ENCODE peak calls at places on chromosomes 5 and 9, in six cellular contexts. One of them, this sample, is unnamed.

GRCh38 chr9:100160021-100160420 is 61.0 kb downstream of the INVS start:
- DNase-seq in tibial nerve: no peak
- DNase-seq in H1: no peak
- DNase-seq in A549: no peak
- DNase-seq in transverse colon: no peak
- DNase-seq in sigmoid colon: no peak
- DNase-seq in this sample: no peak

GRCh38 chr5:173880306-173880985 is 7.7 kb upstream of the CPEB4 start:
- DNase-seq in A549: no peak
- DNase-seq in transverse colon: no peak
- DNase-seq in H1: no peak
- DNase-seq in tibial nerve: no peak
- DNase-seq in sigmoid colon: no peak
- DNase-seq in this sample: no peak

GRCh38 chr5:167378894-167379723 is 912.3 kb upstream of the WWC1 start:
- DNase-seq in tibial nerve: no peak
- DNase-seq in sigmoid colon: no peak
- DNase-seq in H1: no peak
- DNase-seq in transverse colon: peak
- DNase-seq in A549: no peak
- DNase-seq in this sample: no peak

GRCh38 chr9:120985759-120986353 is 59.3 kb upstream of the TRAF1 start:
- DNase-seq in sigmoid colon: no peak
- DNase-seq in transverse colon: no peak
- DNase-seq in H1: no peak
- DNase-seq in A549: peak
- DNase-seq in tibial nerve: no peak
- DNase-seq in this sample: no peak

GRCh38 chr5:179257190-179257741 is 88.0 kb downstream of the ADAMTS2 start:
- DNase-seq in sigmoid colon: peak
- DNase-seq in transverse colon: peak
- DNase-seq in A549: no peak
- DNase-seq in H1: no peak
- DNase-seq in tibial nerve: no peak
- DNase-seq in this sample: peak

GRCh38 chr9:131258186-131258585 is 18.1 kb downstream of the FAM78A start:
- DNase-seq in sigmoid colon: no peak
- DNase-seq in tibial nerve: no peak
- DNase-seq in transverse colon: no peak
- DNase-seq in A549: no peak
- DNase-seq in H1: no peak
- DNase-seq in this sample: no peak

GRCh38 chr9:96612105-96612965 is 7.3 kb downstream of the CDC14B start:
- DNase-seq in A549: peak
- DNase-seq in tibial nerve: no peak
- DNase-seq in transverse colon: peak
- DNase-seq in sigmoid colon: peak
- DNase-seq in H1: no peak
- DNase-seq in this sample: no peak

GRCh38 chr9:131997076-131997475 is 82.6 kb downstream of the MED27 start:
- DNase-seq in tibial nerve: no peak
- DNase-seq in sigmoid colon: no peak
- DNase-seq in transverse colon: no peak
- DNase-seq in H1: no peak
- DNase-seq in A549: no peak
- DNase-seq in this sample: no peak

GRCh38 chr9:93829271-93830223 is 125.6 kb downstream of the BARX1 start:
- DNase-seq in H1: no peak
- DNase-seq in sigmoid colon: no peak
- DNase-seq in tibial nerve: no peak
- DNase-seq in A549: no peak
- DNase-seq in transverse colon: no peak
- DNase-seq in this sample: no peak

GRCh38 chr9:133691659-133692363 is 46.3 kb downstream of the SARDH start:
- DNase-seq in sigmoid colon: no peak
- DNase-seq in A549: no peak
- DNase-seq in transverse colon: no peak
- DNase-seq in tibial nerve: no peak
- DNase-seq in H1: no peak
- DNase-seq in this sample: no peak

GRCh38 chr9:133477992-133478850 is 678 bp downstream of the SLC2A6 start:
- DNase-seq in H1: no peak
- DNase-seq in tibial nerve: no peak
- DNase-seq in transverse colon: no peak
- DNase-seq in A549: no peak
- DNase-seq in sigmoid colon: no peak
- DNase-seq in this sample: no peak

GRCh38 chr5:45847877-45848276 is 151.7 kb upstream of the HCN1 start:
- DNase-seq in tibial nerve: no peak
- DNase-seq in sigmoid colon: no peak
- DNase-seq in H1: peak
- DNase-seq in A549: no peak
- DNase-seq in transverse colon: no peak
- DNase-seq in this sample: no peak

GRCh38 chr5:43041131-43041668 is 1.1 kb upstream of the ANXA2R start:
- DNase-seq in transverse colon: peak
- DNase-seq in A549: no peak
- DNase-seq in sigmoid colon: no peak
- DNase-seq in tibial nerve: no peak
- DNase-seq in H1: no peak
- DNase-seq in this sample: peak

GRCh38 chr5:77725646-77726045 is 50.5 kb downstream of the TBCA start:
- DNase-seq in sigmoid colon: no peak
- DNase-seq in transverse colon: no peak
- DNase-seq in tibial nerve: no peak
- DNase-seq in H1: no peak
- DNase-seq in A549: no peak
- DNase-seq in this sample: no peak

GRCh38 chr9:101485873-101486692 is 47.6 kb upstream of the RNF20 start:
- DNase-seq in tibial nerve: no peak
- DNase-seq in sigmoid colon: no peak
- DNase-seq in H1: peak
- DNase-seq in transverse colon: peak
- DNase-seq in A549: peak
- DNase-seq in this sample: peak

GRCh38 chr5:58187473-58188286 is 272.2 kb downstream of the PLK2 start:
- DNase-seq in sigmoid colon: no peak
- DNase-seq in tibial nerve: no peak
- DNase-seq in transverse colon: no peak
- DNase-seq in H1: no peak
- DNase-seq in A549: no peak
- DNase-seq in this sample: no peak

DNA sequence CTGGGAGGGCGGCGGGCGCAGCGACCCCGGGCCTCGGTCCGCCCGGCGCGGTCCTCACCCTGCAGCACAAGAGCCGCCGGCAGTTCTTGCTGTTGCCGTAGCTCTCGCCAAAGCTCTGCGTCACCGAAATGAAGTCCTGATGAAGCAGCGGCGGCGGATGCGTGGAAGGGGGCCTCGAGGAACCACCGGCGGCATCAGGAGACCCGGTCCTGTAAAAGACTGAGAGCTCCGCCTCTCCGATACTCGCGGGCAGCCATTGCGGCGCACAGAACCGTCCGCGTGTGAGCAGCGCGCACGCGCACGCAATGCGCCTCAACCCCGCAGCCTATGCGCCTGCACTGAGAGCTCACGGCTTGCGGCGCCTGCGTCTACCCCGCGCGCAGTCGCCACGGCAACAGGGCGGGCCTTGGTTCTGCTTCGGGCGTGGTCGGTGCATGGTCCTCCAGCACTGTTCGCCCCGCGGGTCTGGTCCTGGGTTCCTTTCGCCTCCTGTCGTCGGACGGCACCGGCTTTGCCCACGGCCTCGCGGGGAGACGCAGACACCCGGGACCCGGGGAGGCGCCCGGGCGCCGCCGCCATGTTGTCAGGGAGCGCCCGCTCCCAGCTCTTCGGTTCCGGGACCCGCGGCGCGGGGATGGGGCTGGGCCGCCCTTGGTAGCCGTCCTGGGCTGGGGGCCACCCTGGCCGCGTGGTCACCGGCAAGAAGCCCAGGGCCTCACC is 9.3 kb upstream of the GRIN1 start:
- DNase-seq in tibial nerve: peak
- DNase-seq in sigmoid colon: peak
- DNase-seq in H1: peak
- DNase-seq in A549: peak
- DNase-seq in transverse colon: peak
- DNase-seq in this sample: peak
- TF ChIP-seq EP300 in tibial nerve: peak
- TF ChIP-seq EP300 in sigmoid colon: no peak
- TF ChIP-seq EP300 in H1: no peak
- TF ChIP-seq EP300 in A549: no peak
- TF ChIP-seq EP300 in transverse colon: no peak
- TF ChIP-seq EP300 in this sample: no peak

GRCh38 chr9:34651876-34652602 is at the start of gene IL11RA:
- DNase-seq in tibial nerve: peak
- DNase-seq in transverse colon: peak
- DNase-seq in H1: peak
- DNase-seq in A549: peak
- DNase-seq in sigmoid colon: peak
- DNase-seq in this sample: peak
- TF ChIP-seq POLR2A in tibial nerve: peak
- TF ChIP-seq POLR2A in transverse colon: peak
- TF ChIP-seq POLR2A in H1: no peak
- TF ChIP-seq POLR2A in A549: peak
- TF ChIP-seq POLR2A in sigmoid colon: no peak
- TF ChIP-seq POLR2A in this sample: peak

DNA sequence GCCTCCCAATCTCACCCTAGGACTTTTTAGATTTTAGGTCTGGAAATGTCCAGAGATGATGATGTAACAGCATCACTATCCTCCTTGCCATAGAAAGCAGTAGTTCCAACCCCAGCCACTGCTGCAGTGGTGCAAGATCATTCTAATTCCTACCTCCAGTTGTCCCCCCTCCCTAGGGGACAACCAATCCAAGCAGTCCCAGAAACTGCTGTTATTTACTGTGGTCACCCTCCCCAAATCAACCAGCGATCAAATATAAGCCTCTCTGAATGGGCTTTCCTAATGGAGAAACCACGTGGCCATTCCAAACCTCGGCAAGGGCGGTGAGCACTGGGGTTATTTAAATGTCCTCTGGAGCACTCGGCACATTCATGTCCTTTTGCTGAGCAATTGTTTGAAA is 159.8 kb downstream of the SLF1 start:
- DNase-seq in tibial nerve: no peak
- DNase-seq in A549: no peak
- DNase-seq in transverse colon: no peak
- DNase-seq in sigmoid colon: no peak
- DNase-seq in H1: no peak
- DNase-seq in this sample: no peak
- TF ChIP-seq EP300 in tibial nerve: no peak
- TF ChIP-seq EP300 in A549: no peak
- TF ChIP-seq EP300 in transverse colon: no peak
- TF ChIP-seq EP300 in sigmoid colon: no peak
- TF ChIP-seq EP300 in H1: peak
- TF ChIP-seq EP300 in this sample: no peak

GRCh38 chr5:149429839-149430721 is 51.0 kb upstream of the IL17B start:
- DNase-seq in sigmoid colon: peak
- DNase-seq in H1: peak
- DNase-seq in tibial nerve: no peak
- DNase-seq in transverse colon: no peak
- DNase-seq in A549: no peak
- DNase-seq in this sample: peak
- TF ChIP-seq POLR2A in sigmoid colon: no peak
- TF ChIP-seq POLR2A in H1: no peak
- TF ChIP-seq POLR2A in tibial nerve: no peak
- TF ChIP-seq POLR2A in transverse colon: no peak
- TF ChIP-seq POLR2A in A549: no peak
- TF ChIP-seq POLR2A in this sample: no peak

DNA sequence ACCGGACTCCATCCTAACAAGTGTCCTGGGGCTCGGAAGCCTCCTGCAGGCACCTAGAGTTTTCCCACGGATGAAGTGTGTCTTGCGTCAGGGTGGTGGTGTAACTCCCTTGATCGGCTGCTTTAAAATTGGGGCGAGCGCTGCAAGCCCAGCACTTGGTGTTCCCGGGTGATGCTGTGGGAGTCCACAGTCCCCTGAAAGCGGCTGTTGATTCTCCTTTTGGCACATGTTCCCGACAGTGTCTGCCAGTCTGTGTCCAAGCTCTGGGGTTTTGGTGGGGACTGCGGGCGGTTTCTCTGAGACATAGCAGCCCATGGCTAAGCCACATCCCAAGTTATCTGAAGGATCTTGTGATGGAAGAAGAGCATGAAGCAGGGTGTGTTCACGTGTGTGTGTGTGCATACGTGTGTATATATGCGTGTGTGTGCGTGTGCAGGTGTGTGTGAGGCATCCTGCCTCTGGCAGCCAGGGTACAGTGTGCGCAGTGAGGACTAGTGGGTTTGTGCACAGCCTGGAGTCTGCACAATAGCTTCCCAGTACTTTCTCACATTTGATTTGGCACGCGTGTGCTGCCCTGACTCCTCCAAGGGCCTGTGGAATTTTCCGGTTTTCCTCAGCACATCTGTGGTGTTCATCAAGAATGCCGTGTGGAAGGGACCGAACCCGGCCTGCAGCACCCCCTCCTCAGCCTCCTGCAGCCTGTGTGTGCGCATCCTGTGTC is 16.9 kb downstream of the SLC25A48 start:
- DNase-seq in transverse colon: no peak
- DNase-seq in tibial nerve: no peak
- DNase-seq in A549: no peak
- DNase-seq in sigmoid colon: no peak
- DNase-seq in H1: no peak
- DNase-seq in this sample: no peak
- TF ChIP-seq EP300 in transverse colon: no peak
- TF ChIP-seq EP300 in tibial nerve: no peak
- TF ChIP-seq EP300 in A549: no peak
- TF ChIP-seq EP300 in sigmoid colon: no peak
- TF ChIP-seq EP300 in H1: no peak
- TF ChIP-seq EP300 in this sample: no peak

DNA sequence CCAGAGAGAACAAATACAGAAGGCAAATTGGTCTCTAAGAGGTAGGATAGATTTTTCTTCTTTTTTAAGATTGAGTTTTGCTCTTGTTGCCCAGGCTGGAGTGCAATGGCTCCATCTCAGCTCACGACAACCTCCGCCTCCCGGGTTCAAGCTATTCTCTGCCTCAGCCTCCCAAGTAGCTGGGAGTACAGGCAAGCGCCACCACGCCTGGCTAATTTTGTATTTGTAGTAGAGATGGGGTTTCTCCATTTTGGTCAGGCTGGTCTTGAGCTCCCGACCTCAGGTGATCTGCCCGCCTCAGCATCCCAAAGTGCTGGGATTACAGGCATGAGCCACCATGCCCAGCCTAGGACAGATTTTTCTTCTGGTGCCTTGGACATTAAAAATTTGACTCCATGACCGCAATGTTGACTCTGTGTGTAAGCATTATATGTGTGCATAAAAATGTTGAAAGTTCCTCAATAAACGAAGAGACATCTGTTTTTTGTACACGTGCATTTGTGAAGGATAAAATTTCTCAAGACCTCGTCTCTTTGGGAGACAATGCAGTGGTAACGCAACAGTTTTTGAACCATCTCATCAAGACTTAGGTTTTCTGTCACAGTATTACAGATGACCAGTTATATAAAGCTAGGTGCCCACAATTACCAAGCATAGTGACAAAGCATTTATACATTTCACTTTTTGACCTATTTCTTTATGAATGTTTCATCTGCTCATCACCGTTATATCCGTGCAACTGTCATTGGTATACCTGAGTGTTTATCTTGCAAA is 17.4 kb downstream of the VCP start:
- DNase-seq in tibial nerve: no peak
- DNase-seq in H1: no peak
- DNase-seq in A549: no peak
- DNase-seq in sigmoid colon: no peak
- DNase-seq in transverse colon: no peak
- DNase-seq in this sample: no peak
- TF ChIP-seq POLR2A in tibial nerve: no peak
- TF ChIP-seq POLR2A in H1: peak
- TF ChIP-seq POLR2A in A549: no peak
- TF ChIP-seq POLR2A in sigmoid colon: no peak
- TF ChIP-seq POLR2A in transverse colon: no peak
- TF ChIP-seq POLR2A in this sample: no peak

GRCh38 chr5:88765798-88766197 is 117.2 kb downstream of the MEF2C start:
- DNase-seq in H1: no peak
- DNase-seq in sigmoid colon: no peak
- DNase-seq in tibial nerve: no peak
- DNase-seq in transverse colon: no peak
- DNase-seq in A549: no peak
- DNase-seq in this sample: no peak
- TF ChIP-seq EP300 in H1: no peak
- TF ChIP-seq EP300 in sigmoid colon: no peak
- TF ChIP-seq EP300 in tibial nerve: no peak
- TF ChIP-seq EP300 in transverse colon: no peak
- TF ChIP-seq EP300 in A549: no peak
- TF ChIP-seq EP300 in this sample: no peak

This sample was measured in ovary.